ENCODE peak calls at places on chromosomes 6 and 20, in eight cellular contexts. I, Q, J, C, U, D, P and B are unnamed samples.

GRCh38 chr6:14658909-14659561 is 541.5 kb downstream of the CD83 start:
- DNase-seq in I (peak), Q (no peak), J (peak), C (peak), U (no peak), D (peak), P (no peak), B (no peak)

GRCh38 chr20:63529180-63529860 is 7.9 kb downstream of the PTK6 start:
- DNase-seq in I (no peak), Q (no peak), J (no peak), C (no peak), U (no peak), D (no peak), P (no peak), B (peak)

GRCh38 chr6:30748301-30748769 is 4.0 kb upstream of the IER3 start:
- DNase-seq in I (no peak), Q (no peak), J (peak), C (no peak), U (no peak), D (peak), P (no peak), B (no peak)

GRCh38 chr6:110689275-110689935 is 125.9 kb downstream of the CDK19 start:
- DNase-seq in I (no peak), Q (no peak), J (peak), C (no peak), U (no peak), D (no peak), P (no peak), B (no peak)

GRCh38 chr20:61845276-61845675 is 220.4 kb downstream of the TAF4 start:
- DNase-seq in I (no peak), Q (no peak), J (no peak), C (no peak), U (no peak), D (no peak), P (no peak), B (no peak)

GRCh38 chr6:113433506-113433991 is 423.6 kb upstream of the MARCKS start:
- DNase-seq in I (peak), Q (no peak), J (peak), C (peak), U (peak), D (peak), P (peak), B (no peak)

GRCh38 chr20:62356143-62356947 is 10.8 kb downstream of the LAMA5 start:
- DNase-seq in I (no peak), Q (peak), J (no peak), C (no peak), U (no peak), D (peak), P (no peak), B (no peak)

GRCh38 chr6:12537389-12537788 is 179.2 kb upstream of the PHACTR1 start:
- DNase-seq in I (no peak), Q (no peak), J (no peak), C (no peak), U (no peak), D (peak), P (peak), B (no peak)

GRCh38 chr6:25193147-25193864 is 85.9 kb upstream of the CARMIL1 start:
- DNase-seq in I (no peak), Q (peak), J (peak), C (no peak), U (peak), D (peak), P (peak), B (no peak)

GRCh38 chr6:153024401-153025017 is 22.0 kb upstream of the MTRF1L start:
- DNase-seq in I (peak), Q (peak), J (peak), C (peak), U (no peak), D (peak), P (no peak), B (peak)

GRCh38 chr6:44258921-44259320 is 1.6 kb upstream of the SLC35B2 start:
- DNase-seq in I (no peak), Q (no peak), J (no peak), C (no peak), U (no peak), D (no peak), P (no peak), B (no peak)
- TF ChIP-seq CTCF in I (no peak), Q (no peak), J (no peak), C (no peak), U (no peak), D (no peak), P (no peak), B (no peak)

DNA sequence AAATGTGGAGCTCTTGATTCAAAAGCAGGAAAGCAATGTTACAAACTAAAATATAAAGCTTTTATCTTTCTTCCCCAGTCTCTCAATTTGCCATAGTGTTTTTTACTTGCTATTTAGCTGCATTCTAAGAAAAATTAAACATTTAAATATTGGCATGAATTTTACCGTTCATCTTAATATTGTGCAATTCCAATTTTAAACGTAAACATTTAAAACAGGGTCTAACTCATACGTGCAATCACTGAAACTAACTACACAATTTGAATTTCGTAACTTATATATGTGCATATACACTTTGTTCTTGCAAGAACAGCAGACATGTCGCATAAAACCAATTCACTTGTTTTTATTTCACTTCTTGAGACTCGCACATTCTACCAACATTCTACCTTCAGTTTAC is 280.8 kb upstream of the QKI start:
- DNase-seq in I (no peak), Q (no peak), J (no peak), C (no peak), U (no peak), D (no peak), P (no peak), B (no peak)
- H3K4me3 ChIP-seq in I (no peak), Q (no peak), J (no peak), C (no peak), U (no peak), D (no peak), P (no peak), B (no peak)

GRCh38 chr6:3258720-3259490 is at the start of gene PSMG4:
- DNase-seq in I (peak), Q (peak), J (peak), C (peak), U (peak), D (peak), P (peak), B (peak)

GRCh38 chr6:3258201-3258600 is 546 bp upstream of the PSMG4 start:
- DNase-seq in I (no peak), Q (no peak), J (no peak), C (no peak), U (no peak), D (no peak), P (no peak), B (no peak)

GRCh38 chr6:3260296-3260695 is 1.5 kb downstream of the PSMG4 start:
- DNase-seq in I (no peak), Q (no peak), J (no peak), C (no peak), U (no peak), D (no peak), P (no peak), B (peak)

GRCh38 chr6:3260772-3261517 is 2.2 kb downstream of the PSMG4 start:
- DNase-seq in I (no peak), Q (no peak), J (peak), C (no peak), U (no peak), D (no peak), P (no peak), B (no peak)

DNA sequence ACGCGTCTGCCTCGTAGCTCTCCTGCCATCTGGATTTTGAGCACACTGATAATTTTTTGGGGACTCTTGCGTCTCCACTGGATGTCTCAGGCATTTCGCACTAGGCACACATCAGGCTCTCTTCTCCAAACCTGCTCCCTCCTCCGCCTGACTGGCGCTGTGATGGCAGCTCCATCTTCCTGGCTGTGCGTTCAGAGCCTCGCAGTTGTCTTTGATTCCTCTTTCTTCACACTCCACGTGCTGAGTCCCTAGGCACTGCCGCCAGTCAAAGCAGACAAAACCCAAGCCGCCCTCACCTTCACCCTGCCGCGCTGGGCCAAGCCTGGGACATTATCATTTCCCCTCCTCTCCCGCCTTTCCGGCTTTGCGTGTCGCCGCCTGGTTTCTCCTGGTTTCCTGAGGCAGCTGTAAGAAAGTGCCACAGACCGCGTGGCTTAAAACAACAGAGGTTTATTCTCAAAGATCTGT is 778 bp downstream of the PSMG4 start:
- DNase-seq in I (peak), Q (peak), J (peak), C (peak), U (no peak), D (peak), P (peak), B (peak)
- TF ChIP-seq CTCF in I (no peak), Q (no peak), J (no peak), C (no peak), U (no peak), D (no peak), P (no peak), B (no peak)

DNA sequence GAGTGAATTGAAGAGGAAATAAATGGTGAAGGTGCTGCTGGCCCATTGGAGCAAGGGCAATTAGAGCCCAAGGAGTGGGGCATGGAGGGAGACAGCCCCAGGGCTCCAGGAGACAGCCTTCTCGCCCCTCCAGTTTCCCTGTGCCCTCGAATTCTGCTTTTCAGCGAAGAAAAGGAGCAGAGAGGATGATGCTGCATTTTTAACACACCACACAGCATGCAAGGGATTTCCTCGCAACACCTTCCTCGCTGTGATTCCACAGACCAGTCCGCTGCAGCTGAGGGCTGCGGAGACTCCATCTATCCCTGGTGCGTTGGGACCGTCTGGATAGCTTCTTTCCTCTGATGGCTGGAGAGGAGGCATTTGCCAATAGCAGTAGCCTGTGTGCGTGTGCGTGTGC is 41.7 kb downstream of the PTCHD4 start:
- DNase-seq in I (no peak), Q (no peak), J (no peak), C (no peak), U (no peak), D (no peak), P (no peak), B (peak)
- H3K4me3 ChIP-seq in I (no peak), Q (peak), J (no peak), C (no peak), U (no peak), D (no peak), P (no peak), B (no peak)